ENCODE peak calls at places on chromosome 19, in four cellular contexts. B is stimulated activated CD8-positive, alpha-beta memory T cell treated with anti-CD3 and anti-CD28 coated beads, Interleukin-15, amount 100 ng/mL, for 4 hours; R is neural crest cell; V is EL. Q is an unnamed sample.

GRCh38 chr19:30719991-30720329 is 347.8 kb downstream of the ZNF536 start:
- DNase-seq in V (peak), B (no peak), R (no peak), Q (no peak)

GRCh38 chr19:50199254-50199545 is 4.2 kb upstream of the MYH14 start:
- DNase-seq in V (no peak), R (no peak), B (no peak), Q (no peak)

GRCh38 chr19:46513461-46514236 is 18.0 kb upstream of the PNMA8B start:
- DNase-seq in V (peak), B (peak), R (peak), Q (peak)

GRCh38 chr19:2274937-2275535 is 6.9 kb downstream of the PEAK3 start:
- DNase-seq in R (peak), B (no peak), V (peak), Q (peak)

GRCh38 chr19:7533281-7533819 is 2.2 kb upstream of the PNPLA6 start:
- DNase-seq in V (peak), R (no peak), B (no peak), Q (peak)

GRCh38 chr19:32872391-32872790 is 2.8 kb upstream of the SLC7A9 start:
- DNase-seq in R (no peak), B (no peak), V (no peak), Q (no peak)

GRCh38 chr19:13441810-13442512 is 64.3 kb downstream of the CACNA1A start:
- DNase-seq in B (no peak), R (peak), V (peak), Q (peak)

GRCh38 chr19:46299004-46299509 is 2.2 kb downstream of the HIF3A start:
- DNase-seq in R (no peak), V (peak), B (no peak), Q (peak)

GRCh38 chr19:51119675-51120074 is 5.0 kb upstream of the SIGLEC9 start:
- DNase-seq in V (no peak), B (no peak), R (no peak), Q (no peak)

GRCh38 chr19:3471954-3472655 is 8.2 kb downstream of the SMIM24 start:
- DNase-seq in R (peak), V (no peak), B (no peak), Q (peak)

GRCh38 chr19:8404391-8405151 is 8.5 kb upstream of the MARCHF2 start:
- DNase-seq in V (no peak), B (no peak), R (no peak), Q (no peak)

GRCh38 chr19:8577741-8578140 is 499 bp upstream of the MYO1F start:
- DNase-seq in R (no peak), V (no peak), B (no peak), Q (no peak)

GRCh38 chr19:10211691-10212090 is 16.9 kb upstream of the DNMT1 start:
- DNase-seq in B (no peak), R (no peak), V (no peak), Q (no peak)

GRCh38 chr19:12881172-12881808 is at the start of gene DNASE2:
- DNase-seq in V (peak), R (peak), B (peak), Q (peak)

Q was measured in dermis blood vessel endothelial cell.